ENCODE peak calls at places on chromosomes 11 and 22, in four cellular contexts. P is cardiac fibroblast, L is fibroblast of mammary gland, B is gastrocnemius medialis. E is an unnamed sample.
A peak's percentile ranks its signal among the peaks of the same experiment; 100 is the strongest.

GRCh38 chr11:36362902-36363301 is 66.8 kb downstream of the PRR5L start:
- DNase-seq in B (no peak), P (peak; percentile 58), L (peak; percentile 31), E (no peak)

GRCh38 chr11:29937526-29937925 is 79.3 kb downstream of the KCNA4 start:
- DNase-seq in B (no peak), L (no peak), P (no peak), E (no peak)

GRCh38 chr11:13962562-13963168 is at the start of gene SPON1:
- DNase-seq in B (no peak), P (no peak), L (peak; percentile 24), E (no peak)

GRCh38 chr11:75592699-75593098 is 30.6 kb downstream of the SERPINH1 start:
- DNase-seq in P (no peak), L (no peak), B (no peak), E (no peak)

GRCh38 chr11:96033569-96033968 is 109.7 kb upstream of the MTMR2 start:
- DNase-seq in B (no peak), P (no peak), L (no peak), E (no peak)

GRCh38 chr11:15743244-15743629 is 613.1 kb downstream of the SOX6 start:
- DNase-seq in P (no peak), B (no peak), L (no peak), E (no peak)

GRCh38 chr22:22603470-22603947 is 40.9 kb upstream of the GGTLC2 start:
- DNase-seq in P (no peak), L (no peak), B (no peak), E (no peak)

GRCh38 chr11:69467646-69468045 is 13.8 kb upstream of the LINC01488 start:
- DNase-seq in P (no peak), L (no peak), B (no peak), E (no peak)

GRCh38 chr11:15655552-15655951 is 540.8 kb downstream of the INSC start:
- DNase-seq in L (no peak), B (no peak), P (no peak), E (no peak)

GRCh38 chr11:129392995-129393394 is 17.3 kb downstream of the BARX2 start:
- DNase-seq in L (no peak), B (no peak), P (no peak), E (no peak)

GRCh38 chr22:30351226-30351625 is 5.5 kb downstream of the SF3A1 start:
- DNase-seq in L (peak; percentile 64), P (no peak), B (no peak), E (no peak)

GRCh38 chr22:19705181-19705934 is 8.9 kb upstream of the SEPTIN5 start:
- DNase-seq in L (no peak), P (no peak), B (no peak), E (no peak)

GRCh38 chr11:35911616-35912165 is 32.2 kb upstream of the LDLRAD3 start:
- DNase-seq in B (no peak), L (no peak), P (peak; percentile 31), E (no peak)

GRCh38 chr22:30041881-30042280 is 38.4 kb upstream of the HORMAD2 start:
- DNase-seq in B (no peak), P (no peak), L (no peak), E (no peak)

GRCh38 chr22:29204617-29205183 is 996 bp upstream of the EMID1 start:
- DNase-seq in B (no peak), P (no peak), L (no peak), E (no peak)

GRCh38 chr22:39900306-39901227 is at the start of gene GRAP2:
- DNase-seq in P (no peak), L (no peak), B (no peak), E (no peak)

GRCh38 chr11:65576232-65576866 is 496 bp downstream of the EHBP1L1 start:
- DNase-seq in L (no peak), P (no peak), B (peak; percentile 63), E (no peak)

GRCh38 chr11:27388869-27389268 is 25.9 kb upstream of the CCDC34 start:
- DNase-seq in B (no peak), L (no peak), P (no peak), E (no peak)

DNA sequence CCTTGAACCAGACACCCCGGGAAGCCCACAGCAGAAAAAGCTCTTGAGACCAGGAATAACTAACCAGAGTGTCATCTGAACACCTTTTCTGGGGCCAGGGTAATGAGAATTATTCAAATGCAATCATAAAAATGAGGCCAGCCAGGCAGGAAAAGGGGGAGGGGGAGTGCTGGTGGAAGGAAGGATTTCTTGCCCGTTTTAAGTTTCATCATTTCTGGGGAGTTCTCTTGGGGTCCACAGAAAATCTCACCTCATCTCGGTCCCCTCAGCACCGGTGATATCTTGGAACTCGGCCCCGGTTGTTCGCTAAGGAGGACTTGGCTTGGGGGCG is 495 bp upstream of the PKNOX2 start:
- DNase-seq in B (no peak), P (no peak), L (no peak), E (no peak)
- H3K4me3 ChIP-seq in B (peak overlapping the region; percentile 72), P (peak overlapping the region; percentile 7), L (no peak overlapping the region), E (peak overlapping the region; percentile 84)

DNA sequence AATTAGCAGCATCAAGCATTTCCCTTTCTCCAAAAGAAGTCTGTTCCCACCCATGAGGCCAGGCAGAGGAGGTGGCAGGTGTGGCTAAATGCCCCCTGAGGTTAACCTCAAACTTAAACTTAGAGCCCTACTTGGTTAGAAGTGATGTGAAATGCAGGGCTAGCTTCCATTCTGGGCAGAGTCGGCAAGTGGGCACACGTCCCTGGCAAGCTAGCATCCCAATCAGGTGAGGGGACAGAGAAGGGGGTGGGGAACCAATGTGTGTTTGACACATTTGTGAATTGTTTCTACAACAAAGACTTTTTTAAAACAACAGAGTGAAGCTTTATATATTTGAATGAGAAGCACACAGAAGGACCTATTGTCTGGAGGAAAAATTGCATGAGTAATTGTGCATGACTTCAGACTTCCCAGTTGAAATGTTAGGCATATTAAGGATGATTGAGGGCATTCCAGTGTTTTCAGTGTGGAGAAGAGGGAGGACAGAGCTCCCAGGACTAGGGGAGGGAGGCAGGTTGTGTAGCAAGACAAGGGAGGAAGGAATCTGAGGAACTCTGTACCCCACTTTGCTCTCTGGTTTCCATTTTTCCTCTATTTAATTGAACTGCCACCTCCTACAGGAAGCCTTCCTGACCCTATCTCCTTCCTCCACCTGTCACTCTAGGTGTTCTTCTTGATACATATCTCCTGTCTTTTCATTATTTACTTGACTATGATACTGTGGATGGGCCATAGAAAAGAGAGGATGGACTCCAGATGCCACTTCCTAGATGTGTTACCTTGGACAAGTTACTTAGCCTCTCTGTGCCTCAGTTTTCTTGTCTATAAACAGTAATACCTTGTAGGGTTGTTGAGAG is 83.3 kb upstream of the PICALM start:
- DNase-seq in L (peak; percentile 25), B (no peak), P (peak; percentile 67), E (no peak)
- H3K4me3 ChIP-seq in L (no peak overlapping the region), B (no peak overlapping the region), P (no peak overlapping the region), E (no peak overlapping the region)

GRCh38 chr22:49936018-49936972 is 17.9 kb downstream of the CRELD2 start:
- DNase-seq in L (peak; percentile 88), B (peak; percentile 95), P (peak; percentile 76), E (peak; percentile 95)
- H3K4me3 ChIP-seq in L (no peak overlapping the region), B (peak overlapping the region; percentile 40), P (no peak overlapping the region), E (peak overlapping the region; percentile 35)

GRCh38 chr11:114304969-114305368 is 8.8 kb downstream of the NNMT start:
- DNase-seq in L (peak; percentile 18), P (no peak), B (no peak), E (no peak)

GRCh38 chr11:114302663-114303062 is 6.5 kb downstream of the NNMT start:
- DNase-seq in P (no peak), B (no peak), L (no peak), E (no peak)

GRCh38 chr11:114301088-114301487 is 4.9 kb downstream of the NNMT start:
- DNase-seq in P (peak; percentile 2), L (no peak), B (no peak), E (no peak)

GRCh38 chr11:114301927-114302326 is 5.7 kb downstream of the NNMT start:
- DNase-seq in B (no peak), P (no peak), L (no peak), E (no peak)

DNA sequence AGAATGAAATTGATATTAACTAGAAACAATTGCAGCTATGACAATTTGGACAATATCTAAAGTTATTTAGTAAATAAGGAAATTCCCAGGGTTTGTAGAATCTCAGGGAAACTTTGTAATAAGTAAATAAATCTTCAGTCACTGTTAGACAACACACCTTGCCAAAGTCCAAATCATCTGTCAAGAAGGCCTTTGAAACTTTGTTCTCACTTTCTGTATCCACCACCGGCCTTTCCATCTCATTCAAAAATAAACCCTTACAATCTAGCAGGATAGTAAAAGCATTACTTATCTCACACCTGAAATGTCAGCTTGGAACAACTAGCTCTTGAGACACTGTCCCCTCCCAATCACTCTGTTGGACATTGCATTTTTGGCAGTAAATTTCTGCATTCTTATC is 7.9 kb downstream of the NNMT start:
- DNase-seq in B (no peak), L (peak; percentile 11), P (no peak), E (no peak)
- H3K4me3 ChIP-seq in B (no peak overlapping the region), L (no peak overlapping the region), P (peak overlapping the region; percentile 16), E (no peak overlapping the region)

DNA sequence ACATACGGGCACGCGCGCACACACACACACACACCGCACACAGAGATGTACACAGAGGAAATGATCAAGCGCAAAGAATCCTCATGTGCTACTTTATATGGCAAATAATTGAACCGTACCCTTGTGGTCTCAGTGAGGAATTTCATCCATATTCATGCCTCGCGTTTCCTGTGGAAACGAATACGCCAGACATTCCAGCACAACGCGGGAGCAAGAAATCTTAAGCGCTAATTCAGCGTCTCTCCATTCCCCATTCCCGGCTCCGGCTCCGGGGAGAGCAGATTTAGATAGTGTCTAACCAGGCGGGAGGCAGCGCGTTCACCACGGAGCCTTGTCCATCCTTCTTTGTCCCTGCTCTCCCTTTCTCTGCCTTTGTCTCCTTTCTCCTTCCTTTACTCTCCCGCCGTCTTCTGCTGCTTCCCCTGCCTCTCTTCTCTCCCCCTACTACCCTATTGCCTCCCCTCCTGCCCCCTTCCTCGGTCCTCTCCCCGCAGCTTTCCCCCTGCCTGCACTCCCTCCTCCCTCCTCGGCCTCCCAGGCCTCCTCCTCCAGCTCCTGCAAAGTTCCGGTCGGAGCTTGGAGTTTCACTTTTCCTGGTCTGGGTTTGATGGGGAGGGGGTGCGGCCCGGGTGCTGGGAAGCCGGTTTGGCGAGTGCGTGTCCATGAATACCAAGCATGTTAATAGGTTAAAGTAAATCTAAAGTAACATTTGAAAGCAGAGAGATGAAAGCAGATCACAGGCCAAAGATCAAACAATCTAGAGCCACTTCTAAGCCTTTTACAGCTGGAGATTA is 579.3 kb downstream of the BUD13 start:
- DNase-seq in B (no peak), P (peak; percentile 18), L (peak; percentile 10), E (peak; percentile 37)
- H3K4me3 ChIP-seq in B (peak overlapping the region; percentile 33), P (peak overlapping the region; percentile 20), L (peak overlapping the region; percentile 1), E (peak overlapping the region; percentile 33)

DNA sequence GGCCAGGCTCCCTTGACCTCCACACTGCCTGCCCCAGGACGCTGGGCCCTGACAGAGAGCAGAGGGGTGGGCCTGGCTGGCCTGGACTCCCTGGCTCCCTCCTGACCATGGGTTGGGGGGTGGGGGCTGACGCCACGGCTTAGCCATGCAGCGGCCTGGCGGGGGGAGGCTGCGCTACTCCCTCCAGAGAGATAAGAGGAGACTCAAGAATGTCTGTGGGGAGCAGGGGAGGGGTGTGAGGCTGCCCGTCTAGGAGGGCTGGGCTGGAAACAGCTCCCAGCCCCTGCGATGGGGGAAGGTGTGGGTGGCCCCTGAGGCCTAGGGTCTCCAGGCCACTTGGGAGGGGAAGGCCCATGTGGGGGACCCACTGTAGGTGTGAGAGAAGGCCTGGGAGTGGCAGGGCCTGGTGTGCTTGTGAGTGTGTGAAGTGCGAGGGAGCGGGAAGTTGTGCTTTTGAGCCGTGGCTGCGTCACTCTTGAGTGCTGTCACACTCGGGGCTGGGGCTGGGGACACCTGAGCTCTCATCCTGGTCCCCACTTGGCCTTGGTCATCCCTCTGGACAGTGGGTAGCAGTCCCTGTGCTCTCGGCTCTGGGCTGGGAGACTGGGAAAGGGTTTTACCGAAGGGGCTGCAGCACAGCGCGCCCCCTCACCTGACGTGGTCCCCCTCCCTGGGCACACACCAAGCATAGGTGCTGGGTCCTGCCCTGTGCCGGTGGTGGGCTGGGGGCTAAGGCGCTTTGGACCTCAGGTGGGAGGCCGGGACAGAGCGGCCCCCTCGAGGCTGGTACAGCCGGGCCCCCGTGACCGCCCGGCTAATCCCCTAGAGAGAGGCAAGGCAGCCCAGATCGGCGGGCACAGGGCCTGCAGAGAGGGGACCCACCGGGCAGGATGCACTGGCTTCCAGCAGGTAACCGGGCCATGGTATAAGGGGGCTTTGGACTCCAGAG is 2.4 kb downstream of the MYRF start:
- DNase-seq in P (no peak), B (no peak), L (no peak), E (no peak)
- H3K4me3 ChIP-seq in P (no peak overlapping the region), B (no peak overlapping the region), L (no peak overlapping the region), E (no peak overlapping the region)